ENCODE peak calls at places on chromosome 17, in eight cellular contexts. O, P, S, Q, E, D, Z and K are unnamed samples.

GRCh38 chr17:77722366-77722765 is 236.1 kb upstream of the TNRC6C start:
- DNase-seq in O (no peak), P (no peak), S (no peak), Q (no peak), E (no peak), D (no peak), Z (no peak), K (no peak)

GRCh38 chr17:37856245-37856644 is 68.0 kb upstream of the TBC1D3K start:
- DNase-seq in O (no peak), P (no peak), S (no peak), Q (no peak), E (no peak), D (no peak), Z (no peak), K (no peak)

GRCh38 chr17:42849451-42850157 is 1.4 kb upstream of the AOC3 start:
- DNase-seq in O (peak), P (no peak), S (no peak), Q (no peak), E (no peak), D (no peak), Z (no peak), K (no peak)

GRCh38 chr17:17931159-17931558 is 41.0 kb downstream of the TOM1L2 start:
- DNase-seq in O (no peak), P (no peak), S (no peak), Q (no peak), E (no peak), D (no peak), Z (no peak), K (no peak)

GRCh38 chr17:8016632-8017424 is 14.4 kb downstream of the GUCY2D start:
- DNase-seq in O (peak), P (no peak), S (no peak), Q (no peak), E (no peak), D (no peak), Z (peak), K (peak)

GRCh38 chr17:18362509-18363020 is 785 bp downstream of the SHMT1 start:
- DNase-seq in O (peak), P (peak), S (no peak), Q (no peak), E (peak), D (peak), Z (peak), K (peak)

GRCh38 chr17:74833501-74834361 is 26.0 kb downstream of the GRIN2C start:
- DNase-seq in O (no peak), P (peak), S (no peak), Q (no peak), E (no peak), D (peak), Z (no peak), K (no peak)

GRCh38 chr17:80146121-80147034 is 550 bp downstream of the EIF4A3 start:
- DNase-seq in O (peak), P (no peak), S (no peak), Q (no peak), E (no peak), D (no peak), Z (peak), K (no peak)

GRCh38 chr17:73952498-73953205 is 250.8 kb upstream of the RPL38 start:
- DNase-seq in O (peak), P (no peak), S (no peak), Q (no peak), E (no peak), D (peak), Z (peak), K (no peak)

GRCh38 chr17:17151541-17151940 is 54.6 kb downstream of the PLD6 start:
- DNase-seq in O (peak), P (peak), S (peak), Q (peak), E (no peak), D (no peak), Z (no peak), K (no peak)

GRCh38 chr17:83204230-83204725 is 124.9 kb downstream of the METRNL start:
- DNase-seq in O (no peak), P (no peak), S (no peak), Q (no peak), E (no peak), D (no peak), Z (no peak), K (no peak)

GRCh38 chr17:28573966-28574480 is 2.7 kb downstream of the ALDOC start:
- DNase-seq in O (no peak), P (no peak), S (no peak), Q (no peak), E (no peak), D (no peak), Z (no peak), K (no peak)

GRCh38 chr17:16287563-16288027 is 65.7 kb downstream of the CENPV start:
- DNase-seq in O (peak), P (no peak), S (no peak), Q (no peak), E (no peak), D (no peak), Z (peak), K (peak)

GRCh38 chr17:33750943-33751701 is 458.0 kb upstream of the ASIC2 start:
- DNase-seq in O (peak), P (peak), S (peak), Q (peak), E (peak), D (peak), Z (peak), K (peak)